ENCODE peak calls at places on chromosomes 13 and 19, in four cellular contexts. G is fibroblast of lung; J is CD4-positive, alpha-beta T cell; S is naive thymus-derived CD8-positive, alpha-beta T cell. X is an unnamed sample.

GRCh38 chr19:31351212-31352193 is 2.3 kb upstream of the TSHZ3 start:
- DNase-seq in G (peak), J (no peak), S (no peak), X (peak)

GRCh38 chr13:28753208-28753892 is 34.6 kb upstream of the SLC46A3 start:
- DNase-seq in G (peak), J (no peak), S (no peak), X (peak)

GRCh38 chr19:51354742-51355148 is 11.4 kb downstream of the ETFB start:
- DNase-seq in G (peak), J (no peak), S (peak), X (no peak)

GRCh38 chr19:4057913-4058695 is 8.6 kb downstream of the ZBTB7A start:
- DNase-seq in G (peak), J (peak), S (no peak), X (peak)

GRCh38 chr13:99977912-99978780 is 3.4 kb upstream of the ZIC2 start:
- DNase-seq in G (no peak), J (no peak), S (no peak), X (no peak)

GRCh38 chr13:60411464-60411863 is 14.4 kb downstream of the TDRD3 start:
- DNase-seq in G (no peak), J (no peak), S (no peak), X (no peak)

GRCh38 chr19:15640904-15641597 is 354 bp downstream of the CYP4F3 start:
- DNase-seq in G (no peak), J (no peak), S (no peak), X (no peak)

GRCh38 chr13:47598340-47598911 is 402.6 kb downstream of the SUCLA2 start:
- DNase-seq in G (peak), J (no peak), S (no peak), X (peak)

X was measured in fibroblast of the aortic adventitia.